ENCODE peak calls at places on chromosomes 6 and 20, in four cellular contexts. V is GM23338, E is hepatocyte, L is GM23248. A is an unnamed sample. For H3K4me1, the result is how much of the 10 kb centered on the place peaks cover.

GRCh38 chr6:108441141-108441540 is 119.6 kb upstream of the FOXO3 start:
- DNase-seq in L (peak), V (no peak), E (no peak), A (no peak)

GRCh38 chr6:125597411-125598253 is 151.8 kb upstream of the HEY2 start:
- DNase-seq in L (peak), V (no peak), E (no peak), A (peak)

GRCh38 chr6:29653452-29654038 is 3.3 kb upstream of the MOG start:
- DNase-seq in L (peak), E (peak), V (peak), A (peak)

GRCh38 chr20:50540620-50541605 is 30.7 kb downstream of the PTPN1 start:
- DNase-seq in L (peak), E (peak), V (peak), A (no peak)

GRCh38 chr20:3311623-3312022 is 72.6 kb upstream of the SLC4A11 start:
- DNase-seq in V (no peak), L (no peak), E (no peak), A (no peak)

GRCh38 chr6:143901885-143902708 is 37.8 kb downstream of the ZC2HC1B start:
- DNase-seq in V (no peak), E (peak), L (peak), A (no peak)

GRCh38 chr6:156686940-156687874 is 90.0 kb upstream of the ARID1B start:
- DNase-seq in L (peak), E (peak), V (peak), A (peak)

GRCh38 chr6:147741419-147741818 is 232.9 kb downstream of the SAMD5 start:
- DNase-seq in L (no peak), V (no peak), E (no peak), A (no peak)

GRCh38 chr6:43517503-43518357 is 841 bp downstream of the POLR1C start:
- DNase-seq in V (peak), L (peak), E (no peak), A (peak)

GRCh38 chr20:57179265-57179664 is 87.2 kb downstream of the BMP7 start:
- DNase-seq in L (peak), E (no peak), V (peak), A (no peak)

GRCh38 chr6:33985333-33985751 is 160.5 kb downstream of the GRM4 start:
- DNase-seq in V (no peak), L (no peak), E (no peak), A (no peak)

GRCh38 chr6:111750753-111751684 is 122.2 kb downstream of the FYN start:
- DNase-seq in L (no peak), E (no peak), V (peak), A (peak)

GRCh38 chr6:41519748-41520699 is 26.2 kb upstream of the FOXP4 start:
- DNase-seq in L (no peak), V (peak), E (peak), A (no peak)

GRCh38 chr6:46688117-46688965 is 656 bp downstream of the TDRD6 start:
- DNase-seq in L (no peak), V (peak), E (no peak), A (no peak)

GRCh38 chr6:121592955-121593665 is 157.7 kb downstream of the GJA1 start:
- DNase-seq in E (no peak), V (no peak), L (no peak), A (no peak)

GRCh38 chr6:126546771-126547170 is 206.9 kb downstream of the CENPW start:
- DNase-seq in E (no peak), L (peak), V (peak), A (no peak)

GRCh38 chr6:4907602-4908001 is 96.2 kb downstream of the RPP40 start:
- DNase-seq in V (no peak), E (no peak), L (no peak), A (no peak)

GRCh38 chr20:62508641-62509051 is 32.9 kb upstream of the GATA5 start:
- DNase-seq in E (no peak), L (no peak), V (no peak), A (no peak)

GRCh38 chr6:12280458-12280857 is 9.7 kb upstream of the EDN1 start:
- DNase-seq in E (no peak), V (no peak), L (peak), A (no peak)

GRCh38 chr6:55953384-55953783 is 78.0 kb upstream of the BMP5 start:
- DNase-seq in L (peak), V (no peak), E (peak), A (no peak)

GRCh38 chr20:57508831-57509230 is 16.1 kb downstream of the CTCFL start:
- DNase-seq in E (no peak), L (no peak), V (no peak), A (no peak)

GRCh38 chr6:166167258-166167731 is 356 bp downstream of the TBXT start:
- DNase-seq in L (no peak), E (no peak), V (peak), A (no peak)
- H3K4me3 ChIP-seq in L (no peak), E (no peak), V (peak), A (peak)

DNA sequence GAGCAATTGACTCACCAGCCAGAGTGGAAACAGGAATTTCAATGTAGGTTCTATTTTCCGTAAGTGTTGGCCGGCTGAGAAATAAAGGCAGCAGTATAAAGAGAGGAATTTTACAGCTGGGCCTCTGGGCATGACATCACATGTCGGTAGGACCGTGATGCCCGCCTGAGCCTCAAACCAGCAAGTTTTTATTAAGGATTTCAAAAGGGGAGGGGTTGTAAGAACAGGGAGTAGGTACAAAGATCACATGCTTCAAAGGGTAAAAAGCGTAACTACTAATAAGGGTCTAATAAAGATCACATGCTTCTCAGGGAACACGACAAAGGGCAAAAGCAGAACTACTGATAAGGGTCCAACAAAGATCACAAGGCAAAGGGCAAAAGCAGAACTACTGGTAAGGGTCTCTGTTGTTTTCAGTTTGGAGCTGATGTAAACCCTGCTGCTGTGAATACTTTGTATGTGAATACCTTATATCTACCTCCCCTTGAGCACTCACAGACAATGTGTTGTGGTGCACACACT is 9.0 kb upstream of the TULP4 start:
- DNase-seq in L (no peak), E (peak), V (no peak), A (no peak)
- TF ChIP-seq EZH2phosphoT487 in L (no peak), E (no peak), V (no peak), A (no peak)

DNA sequence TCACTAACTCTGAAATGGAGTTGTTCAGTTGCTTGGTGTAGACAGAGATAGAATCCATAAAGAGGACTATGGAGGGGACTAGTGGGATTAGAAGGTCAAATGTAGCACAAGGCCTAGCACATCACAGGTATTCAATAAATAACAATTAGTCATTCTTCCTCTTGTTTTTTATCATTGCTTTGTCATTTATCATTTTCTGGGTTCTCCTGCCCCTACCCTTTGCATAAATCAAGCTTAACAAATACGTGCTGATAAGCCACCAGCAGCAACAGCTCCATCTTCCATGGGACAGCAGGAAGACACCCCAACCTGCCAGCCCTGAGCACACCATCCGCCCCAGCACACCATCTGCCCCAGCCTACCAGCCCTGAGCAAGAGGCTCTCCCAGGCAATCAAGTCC is 23.1 kb downstream of the TRAM2 start:
- DNase-seq in L (no peak), V (no peak), E (no peak), A (no peak)
- H3K4me1 ChIP-seq in L (half or more), V (under half), E (under half), A (half or more)

GRCh38 chr6:100879317-100879716 is 1.8 kb downstream of the ASCC3 start:
- DNase-seq in L (no peak), E (no peak), V (peak), A (no peak)
- H3K4me3 ChIP-seq in L (peak), E (peak), V (peak), A (peak)

GRCh38 chr6:73579851-73580246 is 59.0 kb upstream of the EEF1A1 start:
- DNase-seq in E (peak), L (peak), V (peak), A (no peak)
- TF ChIP-seq EZH2phosphoT487 in E (no peak), L (no peak), V (no peak), A (no peak)